ENCODE peak calls at places on chromosomes 11 and 22, in four cellular contexts. N is K562, G is HL-60, T is GM12878. Q is an unnamed sample.

GRCh38 chr22:25114369-25115362 is 85.0 kb upstream of the CRYBB3 start:
- DNase-seq in N (no peak), G (no peak), T (no peak), Q (no peak)

GRCh38 chr22:35442471-35442870 is 42.5 kb downstream of the MCM5 start:
- DNase-seq in N (no peak), G (no peak), T (no peak), Q (no peak)

GRCh38 chr11:44585421-44585820 is 20.0 kb downstream of the CD82 start:
- DNase-seq in N (no peak), G (no peak), T (no peak), Q (no peak)

GRCh38 chr11:111220716-111221115 is 24.8 kb upstream of the POU2AF2 start:
- DNase-seq in N (no peak), G (no peak), T (no peak), Q (no peak)

GRCh38 chr11:9601041-9601875 is 27.8 kb downstream of the WEE1 start:
- DNase-seq in N (no peak), G (peak; percentile 94), T (peak; percentile 95), Q (peak; percentile 30)

GRCh38 chr11:116832350-116833290 is 2.9 kb downstream of the APOC3 start:
- DNase-seq in N (no peak), G (no peak), T (no peak), Q (no peak)

GRCh38 chr11:18733202-18733601 is 7.2 kb upstream of the IGSF22 start:
- DNase-seq in N (no peak), G (no peak), T (no peak), Q (no peak)

GRCh38 chr11:133362156-133362555 is 170.1 kb downstream of the OPCML start:
- DNase-seq in N (no peak), G (no peak), T (no peak), Q (no peak)

GRCh38 chr11:19903620-19904069 is 191.0 kb downstream of the NAV2 start:
- DNase-seq in N (peak; percentile 66), G (peak; percentile 52), T (peak; percentile 3), Q (no peak)

GRCh38 chr11:111841370-111842053 is 29.9 kb downstream of the ALG9 start:
- DNase-seq in N (peak; percentile 67), G (peak; percentile 86), T (peak; percentile 48), Q (peak; percentile 43)

GRCh38 chr22:48369789-48370507 is 1457.7 kb downstream of the BRD1 start:
- DNase-seq in N (no peak), G (no peak), T (no peak), Q (no peak)

GRCh38 chr11:122201126-122201525 is 85.1 kb upstream of the BLID start:
- DNase-seq in N (no peak), G (no peak), T (no peak), Q (no peak)

GRCh38 chr11:122197055-122197987 is 81.3 kb upstream of the BLID start:
- DNase-seq in N (no peak), G (no peak), T (no peak), Q (no peak)

GRCh38 chr11:122202161-122202950 is 86.3 kb upstream of the BLID start:
- DNase-seq in N (no peak), G (no peak), T (no peak), Q (no peak)

GRCh38 chr11:122198291-122198983 is 82.4 kb upstream of the BLID start:
- DNase-seq in N (no peak), G (no peak), T (no peak), Q (no peak)

GRCh38 chr11:122199661-122200060 is 83.6 kb upstream of the BLID start:
- DNase-seq in N (no peak), G (no peak), T (no peak), Q (no peak)
- TF ChIP-seq POLR2AphosphoS5 in N (no peak), G (no peak), T (no peak), Q (no peak)

GRCh38 chr11:48014917-48015316 is 34.6 kb downstream of the PTPRJ start:
- DNase-seq in N (no peak), G (peak; percentile 71), T (no peak), Q (no peak)

GRCh38 chr11:48017105-48017874 is 36.9 kb downstream of the PTPRJ start:
- DNase-seq in N (no peak), G (no peak), T (no peak), Q (no peak)

GRCh38 chr11:48011125-48012050 is 31.0 kb downstream of the PTPRJ start:
- DNase-seq in N (no peak), G (no peak), T (no peak), Q (no peak)

GRCh38 chr11:48012051-48012391 is 31.7 kb downstream of the PTPRJ start:
- DNase-seq in N (no peak), G (no peak), T (no peak), Q (no peak)

DNA sequence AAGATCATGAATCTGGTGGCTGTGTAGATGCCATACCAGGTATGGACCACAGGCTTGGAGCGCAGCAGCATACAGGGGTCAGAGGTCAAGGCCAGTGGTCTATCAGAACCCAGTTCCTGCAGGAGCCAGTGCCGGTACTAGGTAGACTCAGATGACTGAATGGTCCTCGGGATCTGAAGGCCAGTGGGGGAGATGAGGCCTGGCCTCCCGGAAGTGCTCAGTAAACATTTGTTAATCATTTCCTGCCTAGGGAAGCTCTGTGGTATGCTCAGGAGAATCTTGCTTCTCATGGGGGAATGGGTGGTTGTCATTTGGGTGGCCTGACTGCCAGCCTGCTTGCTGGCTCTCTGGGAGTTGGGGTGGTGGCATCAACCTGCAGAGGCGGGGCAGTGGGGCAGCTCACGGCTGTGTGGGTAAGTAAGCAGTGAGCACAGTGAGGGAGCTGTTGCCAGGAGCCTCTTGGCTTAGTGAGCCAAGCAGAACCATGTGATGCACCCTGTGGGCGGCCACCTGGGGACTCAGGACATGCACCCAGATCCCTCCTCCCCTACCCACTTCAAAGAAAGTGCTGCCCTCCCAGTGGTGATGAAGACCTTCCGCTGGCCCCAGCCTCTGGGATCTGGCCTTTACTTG is 33.0 kb downstream of the PTPRJ start:
- DNase-seq in N (no peak), G (peak; percentile 82), T (no peak), Q (no peak)
- TF ChIP-seq SPI1 in N (no peak), G (no peak), T (no peak), Q (no peak)

GRCh38 chr11:26704249-26704648 is 17.6 kb downstream of the SLC5A12 start:
- DNase-seq in N (no peak), G (no peak), T (no peak), Q (no peak)
- TF ChIP-seq POLR2AphosphoS5 in N (no peak), G (no peak), T (no peak), Q (no peak)

GRCh38 chr11:34916810-34917780 is 677 bp downstream of the PDHX start:
- DNase-seq in N (no peak), G (no peak), T (no peak), Q (no peak)
- TF ChIP-seq SPI1 in N (no peak), G (no peak), T (no peak), Q (no peak)

GRCh38 chr11:2401436-2401984 is 960 bp downstream of the TSSC4 start:
- DNase-seq in N (no peak), G (no peak), T (no peak), Q (no peak)

GRCh38 chr11:2399488-2400068 is 972 bp upstream of the TSSC4 start:
- DNase-seq in N (no peak), G (peak; percentile 14), T (no peak), Q (no peak)

GRCh38 chr11:2400069-2400760 is at the start of gene TSSC4:
- DNase-seq in N (peak; percentile 96), G (peak; percentile 100), T (peak; percentile 99), Q (peak; percentile 100)

GRCh38 chr11:2402106-2402505 is 1.6 kb downstream of the TSSC4 start:
- DNase-seq in N (no peak), G (no peak), T (no peak), Q (no peak)

DNA sequence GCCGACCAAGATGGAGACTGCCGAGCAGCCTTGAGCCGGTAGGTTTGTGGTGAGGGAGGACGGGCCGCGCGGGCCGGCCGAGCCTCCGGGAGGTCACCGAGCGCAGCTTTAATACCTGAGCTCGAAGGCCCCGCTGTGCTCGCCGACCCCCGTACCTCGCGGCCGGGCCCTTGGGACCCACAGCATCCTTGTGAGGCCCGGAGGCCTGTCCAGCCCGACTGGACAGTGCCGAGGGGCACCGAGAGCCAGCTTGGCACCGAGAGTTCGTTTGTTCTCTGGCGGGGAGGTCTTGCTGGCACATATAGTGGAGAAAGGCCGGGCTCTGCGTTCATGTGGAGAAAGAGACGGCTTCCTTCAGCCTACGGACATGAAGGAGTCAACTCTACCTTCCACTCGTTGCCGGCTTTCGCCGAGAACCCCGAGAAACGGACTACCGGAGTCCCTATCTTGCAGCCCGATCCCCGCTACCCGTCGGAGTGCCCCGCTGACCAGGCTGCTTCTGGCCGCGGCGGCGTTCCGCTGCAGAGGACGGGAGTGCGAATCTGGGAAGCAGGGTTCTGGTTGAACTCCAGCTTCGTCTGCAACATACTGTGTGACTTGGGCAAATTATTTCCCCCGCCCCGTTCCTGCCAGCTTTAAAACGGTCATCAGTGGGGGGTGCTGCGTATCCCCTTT is 348 bp downstream of the TSSC4 start:
- DNase-seq in N (no peak), G (no peak), T (no peak), Q (no peak)
- TF ChIP-seq POLR2AphosphoS5 in N (no peak), G (no peak), T (no peak), Q (no peak)

GRCh38 chr22:41288245-41288946 is 2.4 kb upstream of the RANGAP1 start:
- DNase-seq in N (no peak), G (no peak), T (no peak), Q (no peak)
- TF ChIP-seq SPI1 in N (no peak), G (no peak), T (no peak), Q (no peak)

DNA sequence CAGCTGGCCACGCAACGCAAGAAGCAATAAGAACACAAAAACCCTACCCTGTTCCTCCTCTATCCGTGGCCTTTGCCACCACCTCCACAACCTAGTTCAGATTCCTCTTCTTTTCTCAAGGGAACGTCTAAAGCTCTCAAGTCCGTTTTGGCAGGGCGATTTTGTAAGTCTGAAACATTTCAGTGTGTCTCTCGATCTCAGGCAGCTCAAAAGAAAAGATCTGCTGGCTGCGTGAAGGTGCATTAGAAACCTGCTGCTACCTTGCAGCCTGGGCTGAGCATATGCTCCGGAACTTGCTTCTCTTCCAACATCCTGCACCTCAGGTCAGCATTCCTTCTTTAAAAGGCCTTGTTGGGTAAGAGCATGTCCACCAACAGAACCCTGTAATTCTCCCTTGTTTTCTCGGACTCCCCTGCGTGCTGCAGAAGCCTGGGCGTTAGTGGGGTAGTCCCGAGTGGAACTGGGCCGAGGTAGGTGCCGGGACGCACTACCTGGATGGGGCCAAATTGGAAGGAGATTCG is 1.5 kb downstream of the LGR4 start:
- DNase-seq in N (no peak), G (no peak), T (no peak), Q (no peak)
- TF ChIP-seq POLR2AphosphoS5 in N (no peak), G (no peak), T (no peak), Q (no peak)

GRCh38 chr11:128473631-128474030 is 113.7 kb downstream of the ETS1 start:
- DNase-seq in N (no peak), G (no peak), T (peak; percentile 51), Q (no peak)

GRCh38 chr11:128472128-128473110 is 114.9 kb downstream of the ETS1 start:
- DNase-seq in N (no peak), G (no peak), T (peak; percentile 93), Q (no peak)

GRCh38 chr11:128470081-128470480 is 117.3 kb downstream of the ETS1 start:
- DNase-seq in N (no peak), G (no peak), T (no peak), Q (no peak)

GRCh38 chr11:128469220-128469619 is 118.1 kb downstream of the ETS1 start:
- DNase-seq in N (no peak), G (no peak), T (peak; percentile 77), Q (no peak)

DNA sequence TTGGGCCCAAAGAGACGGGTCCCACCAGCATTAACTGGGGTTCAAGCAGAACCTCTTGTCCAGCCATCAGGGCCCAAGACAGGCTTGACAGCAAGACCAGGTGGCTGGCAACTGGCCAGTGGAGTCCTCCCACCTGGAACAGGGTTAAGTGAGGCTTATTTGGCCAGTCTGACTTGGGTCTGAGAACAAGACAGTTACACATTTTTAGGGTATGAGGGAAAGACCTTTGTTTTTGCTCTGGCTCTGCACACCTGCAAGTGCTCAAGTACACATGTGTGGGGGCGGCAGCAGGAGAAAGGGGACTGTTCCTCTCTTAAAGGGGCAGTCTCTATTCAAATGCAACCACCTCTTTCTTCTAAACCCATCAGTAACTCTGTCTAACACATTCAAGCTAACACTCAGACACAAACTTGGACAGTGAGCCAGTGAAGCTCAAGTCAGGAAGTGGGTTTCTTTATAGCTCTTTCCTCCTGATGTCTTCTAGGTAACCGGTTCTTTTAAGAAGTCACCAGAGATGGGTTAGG is 116.2 kb downstream of the ETS1 start:
- DNase-seq in N (no peak), G (no peak), T (peak; percentile 79), Q (no peak)
- TF ChIP-seq SPI1 in N (no peak), G (no peak), T (peak; percentile 57), Q (peak; percentile 73)

Q was measured in GM12891.